ENCODE peak calls at places on chromosome 15, in five cellular contexts. B is stimulated activated CD4-positive, alpha-beta T cell treated with anti-CD3 and anti-CD28 coated beads, Interleukin-2, amount 100 ng/mL, for 48 hours; T is lung; R is IMR-90; G is activated CD4-positive, alpha-beta T cell treated with anti-CD3 and anti-CD28 coated beads, Interleukin-2, amount 50 U/mL, for 1 hour. D is an unnamed sample.

GRCh38 chr15:101003076-101003475 is 83.9 kb downstream of the LRRK1 start:
- DNase-seq in G (no peak), B (no peak), R (no peak), T (no peak), D (no peak)

GRCh38 chr15:45199136-45199810 is 11.5 kb upstream of the SHF start:
- DNase-seq in B (peak; percentile 22), G (peak; percentile 22), R (no peak), T (no peak), D (peak; percentile 15)

GRCh38 chr15:68581725-68582124 is 2.9 kb downstream of the CORO2B start:
- DNase-seq in T (no peak), G (no peak), R (no peak), B (no peak), D (no peak)

GRCh38 chr15:70741107-70741511 is 22.2 kb downstream of the UACA start:
- DNase-seq in T (peak; percentile 55), R (peak; percentile 90), G (no peak), B (no peak), D (peak; percentile 85)

GRCh38 chr15:33735637-33736247 is 232.6 kb upstream of the CHRM5 start:
- DNase-seq in T (no peak), B (no peak), R (peak; percentile 41), G (no peak), D (peak; percentile 20)

GRCh38 chr15:56468271-56468912 is 3.5 kb upstream of the MNS1 start:
- DNase-seq in R (peak; percentile 9), G (no peak), B (no peak), T (no peak), D (peak; percentile 30)

GRCh38 chr15:80967451-80967850 is 22.2 kb downstream of the MESD start:
- DNase-seq in R (peak; percentile 76), B (no peak), T (no peak), G (no peak), D (peak; percentile 80)

GRCh38 chr15:47506543-47507090 is 210.7 kb upstream of the SEMA6D start:
- DNase-seq in R (no peak), G (no peak), B (no peak), T (no peak), D (no peak)

GRCh38 chr15:34275721-34276120 is 50.9 kb downstream of the EMC4 start:
- DNase-seq in T (no peak), B (no peak), G (no peak), R (no peak), D (peak; percentile 13)

GRCh38 chr15:96330064-96330449 is 443 bp upstream of the NR2F2 start:
- DNase-seq in B (no peak), G (no peak), R (peak; percentile 89), T (no peak), D (peak; percentile 87)

GRCh38 chr15:40239671-40240618 is 1.1 kb downstream of the PAK6 start:
- DNase-seq in G (no peak), T (no peak), R (no peak), B (no peak), D (no peak)

GRCh38 chr15:70101459-70102113 is 3.9 kb upstream of the TLE3 start:
- DNase-seq in T (peak; percentile 60), G (no peak), R (peak; percentile 86), B (no peak), D (peak; percentile 89)

GRCh38 chr15:30991301-30992072 is at the start of gene MTMR10:
- DNase-seq in R (peak; percentile 73), G (peak; percentile 61), B (peak; percentile 70), T (peak; percentile 75), D (peak; percentile 64)

GRCh38 chr15:90266485-90266884 is 1.0 kb downstream of the NGRN start:
- DNase-seq in G (peak; percentile 19), T (no peak), R (peak; percentile 20), B (no peak), D (peak; percentile 28)

GRCh38 chr15:53256457-53256856 is 466.3 kb upstream of the ONECUT1 start:
- DNase-seq in T (no peak), R (no peak), B (no peak), G (no peak), D (no peak)

GRCh38 chr15:87609474-87609873 is 647.1 kb downstream of the NTRK3 start:
- DNase-seq in R (peak; percentile 88), G (no peak), B (no peak), T (no peak), D (peak; percentile 75)

GRCh38 chr15:80480909-80481308 is 76.7 kb downstream of the ARNT2 start:
- DNase-seq in G (no peak), T (no peak), R (peak; percentile 97), B (no peak), D (peak; percentile 99)

GRCh38 chr15:101179341-101180153 is 72.3 kb downstream of the CHSY1 start:
- DNase-seq in G (no peak), B (no peak), R (peak; percentile 74), T (no peak), D (peak; percentile 39)

GRCh38 chr15:68279218-68279533 is 1.6 kb downstream of the FEM1B start:
- DNase-seq in R (no peak), T (no peak), B (no peak), G (no peak), D (no peak)

GRCh38 chr15:70504305-70504951 is 258.9 kb downstream of the UACA start:
- DNase-seq in G (no peak), T (no peak), R (peak; percentile 55), B (no peak), D (peak; percentile 94)

GRCh38 chr15:82108489-82109078 is 62.8 kb upstream of the MEX3B start:
- DNase-seq in R (peak; percentile 50), T (peak; percentile 59), G (peak; percentile 65), B (peak; percentile 79), D (peak; percentile 52)

GRCh38 chr15:63008333-63009049 is 34.1 kb upstream of the TPM1 start:
- DNase-seq in B (no peak), T (no peak), R (no peak), G (no peak), D (no peak)